ENCODE peak calls at places on chromosomes 2 and 18, in nine cellular contexts. B is KG1, J is Kasumi-1, Z is NCI-H446 treated with DMSO at 0.1 percent for 48 hours, Y is AG08396, P is HepG2, Q is tibial artery, U is NCI-H345, N is uterus. K is an unnamed sample.

GRCh38 chr18:33356735-33357134 is 83.8 kb downstream of the CCDC178 start:
- DNase-seq in B (no peak), J (no peak), Z (no peak), Y (no peak), P (no peak), Q (no peak), U (no peak), N (no peak), K (no peak)

GRCh38 chr2:120912101-120912985 is 176.7 kb downstream of the GLI2 start:
- DNase-seq in B (no peak), J (no peak), Z (no peak), Y (peak), P (no peak), Q (peak), U (no peak), N (peak), K (peak)

GRCh38 chr2:137951606-137952005 is 12.7 kb upstream of the HNMT start:
- DNase-seq in B (no peak), J (no peak), Z (no peak), Y (no peak), P (no peak), Q (no peak), U (no peak), N (no peak), K (no peak)

GRCh38 chr2:10284108-10284870 is 18.4 kb upstream of the HPCAL1 start:
- DNase-seq in B (no peak), J (no peak), Z (no peak), Y (no peak), P (no peak), Q (no peak), U (no peak), N (no peak), K (no peak)

GRCh38 chr18:494602-494983 is 5.9 kb downstream of the COLEC12 start:
- DNase-seq in B (no peak), J (no peak), Z (no peak), Y (no peak), P (no peak), Q (no peak), U (no peak), N (no peak), K (no peak)

GRCh38 chr2:9846554-9846953 is 3.3 kb downstream of the TAF1B start:
- DNase-seq in B (no peak), J (no peak), Z (no peak), Y (no peak), P (no peak), Q (no peak), U (no peak), N (no peak), K (no peak)

GRCh38 chr2:189412330-189412953 is 28.8 kb upstream of the WDR75 start:
- DNase-seq in B (no peak), J (peak), Z (peak), Y (peak), P (peak), Q (no peak), U (peak), N (peak), K (no peak)

GRCh38 chr2:219060821-219061791 is at the start of gene IHH:
- DNase-seq in B (no peak), J (no peak), Z (no peak), Y (peak), P (no peak), Q (no peak), U (peak), N (no peak), K (no peak)

GRCh38 chr2:219452361-219453317 is 18.0 kb downstream of the SPEG start:
- DNase-seq in B (no peak), J (no peak), Z (peak), Y (peak), P (no peak), Q (peak), U (no peak), N (peak), K (peak)

GRCh38 chr2:11746376-11746806 is at the start of gene LPIN1:
- DNase-seq in B (peak), J (peak), Z (peak), Y (peak), P (peak), Q (peak), U (peak), N (peak), K (peak)

K was measured in heart left ventricle.